ENCODE peak calls at places on chromosome 13, in six cellular contexts. V is DMS153; H is GM12865; W is activated CD4-positive, alpha-beta T cell treated with anti-CD3 and anti-CD28 coated beads for 36 hours; O is EH; Q is EL. Z is an unnamed sample.

GRCh38 chr13:44249439-44249838 is 124.2 kb upstream of the SERP2 start:
- DNase-seq in W (no peak), H (no peak), Q (peak), O (peak), V (no peak), Z (no peak)

GRCh38 chr13:35378939-35379338 is 97.5 kb downstream of the MAB21L1 start:
- DNase-seq in W (no peak), H (no peak), V (no peak), Q (no peak), O (peak), Z (no peak)

GRCh38 chr13:70995338-70995737 is 871.7 kb downstream of the DACH1 start:
- DNase-seq in O (no peak), Q (no peak), W (no peak), H (no peak), V (no peak), Z (no peak)

GRCh38 chr13:112614835-112615234 is 26.9 kb upstream of the TUBGCP3 start:
- DNase-seq in Q (no peak), V (no peak), W (no peak), O (no peak), H (no peak), Z (no peak)

GRCh38 chr13:20129076-20129475 is 31.8 kb downstream of the GJA3 start:
- DNase-seq in W (no peak), V (no peak), Q (no peak), O (no peak), H (no peak), Z (no peak)

GRCh38 chr13:23966691-23967615 is 69.7 kb upstream of the C1QTNF9B start:
- DNase-seq in W (peak), H (peak), Q (no peak), O (peak), V (no peak), Z (no peak)

GRCh38 chr13:96025283-96025682 is 27.9 kb downstream of the UGGT2 start:
- DNase-seq in Q (peak), V (no peak), H (no peak), W (no peak), O (peak), Z (no peak)

GRCh38 chr13:37561031-37561430 is 37.5 kb downstream of the POSTN start:
- DNase-seq in O (peak), H (no peak), W (no peak), V (no peak), Q (no peak), Z (no peak)

GRCh38 chr13:27053235-27053884 is 118.3 kb downstream of the USP12 start:
- DNase-seq in H (no peak), O (no peak), Q (no peak), W (no peak), V (no peak), Z (no peak)

GRCh38 chr13:110575322-110576069 is 14.0 kb upstream of the RAB20 start:
- DNase-seq in V (peak), W (peak), Q (peak), O (peak), H (peak), Z (no peak)

GRCh38 chr13:67632590-67632989 is 402.5 kb upstream of the PCDH9 start:
- DNase-seq in H (no peak), O (no peak), V (no peak), W (no peak), Q (no peak), Z (no peak)

GRCh38 chr13:99323488-99323887 is 16.3 kb upstream of the GPR183 start:
- DNase-seq in O (peak), V (no peak), H (no peak), W (no peak), Q (peak), Z (no peak)

GRCh38 chr13:99374169-99374991 is 67.2 kb upstream of the GPR183 start:
- DNase-seq in Q (no peak), W (no peak), O (no peak), H (peak), V (no peak), Z (no peak)

GRCh38 chr13:53408306-53408705 is 379.7 kb downstream of the OLFM4 start:
- DNase-seq in O (no peak), V (no peak), H (no peak), W (no peak), Q (no peak), Z (no peak)

GRCh38 chr13:23748591-23748990 is 140.6 kb downstream of the MIPEP start:
- DNase-seq in O (no peak), W (no peak), V (no peak), H (no peak), Q (no peak), Z (no peak)

GRCh38 chr13:41384749-41385503 is 72.4 kb upstream of the RGCC start:
- DNase-seq in Q (peak), O (peak), H (peak), W (peak), V (no peak), Z (no peak)

GRCh38 chr13:93716623-93717022 is 490.0 kb downstream of the GPC6 start:
- DNase-seq in Q (no peak), V (no peak), H (no peak), W (no peak), O (no peak), Z (no peak)

Z was measured in posterior cingulate gyrus.